ENCODE peak calls at places on chromosomes 11 and 22, in eight cellular contexts. N is neuronal stem cell, E is mammary epithelial cell, F is fibroblast of lung, L is hepatocyte, O is GM23248, R is OCI-LY7, Y is PC-9. W is an unnamed sample.

GRCh38 chr11:69109101-69109500 is 46.6 kb upstream of the SMIM38 start:
- DNase-seq in F (no peak), E (no peak), Y (no peak), L (no peak), N (no peak), R (no peak), O (no peak), W (no peak)

GRCh38 chr22:48740731-48741405 is 1086.8 kb downstream of the BRD1 start:
- DNase-seq in Y (no peak), E (no peak), L (no peak), F (no peak), O (no peak), R (no peak), N (no peak), W (no peak)

GRCh38 chr11:72075109-72075508 is 5.2 kb downstream of the NUMA1 start:
- DNase-seq in Y (no peak), N (no peak), L (no peak), F (no peak), E (no peak), R (peak; percentile 32), O (no peak), W (no peak)

GRCh38 chr11:130024356-130024755 is 21.7 kb upstream of the PRDM10 start:
- DNase-seq in F (no peak), L (no peak), Y (no peak), R (no peak), O (peak; percentile 58), N (no peak), E (no peak), W (peak; percentile 71)

GRCh38 chr11:60950933-60951610 is 904 bp downstream of the SLC15A3 start:
- DNase-seq in F (peak; percentile 14), O (peak; percentile 55), Y (no peak), L (peak; percentile 56), N (no peak), R (no peak), E (no peak), W (no peak)

GRCh38 chr11:85088286-85088685 is 538.9 kb downstream of the DLG2 start:
- DNase-seq in O (peak; percentile 17), F (peak; percentile 15), N (no peak), L (no peak), R (no peak), E (no peak), Y (no peak), W (peak; percentile 54)

GRCh38 chr22:34966980-34967379 is 99.0 kb upstream of the ISX start:
- DNase-seq in Y (no peak), L (peak; percentile 22), E (peak; percentile 67), N (no peak), R (no peak), F (no peak), O (peak; percentile 0), W (peak; percentile 8)

GRCh38 chr11:134792677-134793076 is 380.6 kb upstream of the B3GAT1 start:
- DNase-seq in O (no peak), N (no peak), F (no peak), R (no peak), L (no peak), E (no peak), Y (peak; percentile 25), W (no peak)

GRCh38 chr22:48701296-48702030 is 1126.2 kb downstream of the BRD1 start:
- DNase-seq in L (no peak), E (no peak), F (no peak), R (no peak), O (no peak), N (no peak), Y (no peak), W (no peak)

DNA sequence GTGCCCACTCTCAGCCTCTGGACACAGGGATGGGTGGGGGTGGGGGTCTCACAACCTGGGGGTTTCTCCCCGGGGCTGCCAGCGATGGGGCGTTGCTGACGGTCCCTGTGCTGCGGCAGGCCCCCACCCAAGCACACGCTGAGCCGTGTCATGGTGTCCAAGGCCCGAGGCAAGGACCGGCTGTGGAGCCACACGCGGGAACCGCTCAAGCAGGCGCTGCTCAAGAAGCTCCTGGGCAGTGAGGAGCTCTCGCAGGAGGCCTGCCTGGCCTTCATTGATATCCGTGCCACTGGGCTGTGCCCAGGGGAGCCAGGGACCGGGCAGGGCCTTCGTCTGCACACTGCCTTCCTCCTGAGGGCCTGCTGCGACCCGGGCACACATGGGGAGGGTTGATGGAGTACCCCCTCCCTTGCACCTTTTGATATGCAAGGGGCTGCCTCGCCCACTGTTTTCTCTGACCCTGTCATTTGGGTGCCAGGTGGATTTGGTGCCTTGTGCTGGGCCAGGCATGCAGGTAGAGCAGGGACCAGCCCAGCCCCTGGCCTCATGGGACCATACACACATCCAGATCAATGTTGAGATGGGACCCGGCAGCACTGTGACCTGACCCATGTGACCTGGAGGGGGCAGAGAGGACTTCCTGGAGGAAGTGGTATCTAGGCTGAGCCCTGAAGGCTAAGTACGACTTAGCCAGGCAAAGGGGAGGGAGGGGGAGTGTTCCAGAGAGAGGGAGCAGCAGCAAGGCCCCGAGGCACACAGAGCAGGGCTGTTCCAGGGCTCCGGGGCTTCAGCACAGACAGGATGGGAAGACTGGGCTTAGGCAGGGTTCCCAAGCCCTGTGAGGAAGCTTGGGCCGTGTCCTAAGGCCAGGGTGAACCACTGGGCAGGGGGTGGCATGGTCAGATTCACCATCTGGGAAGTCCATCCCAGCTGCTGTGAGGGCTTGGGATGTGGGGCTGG is 75.2 kb downstream of the MYO7A start:
- DNase-seq in R (no peak), E (no peak), L (no peak), Y (no peak), F (no peak), N (no peak), O (no peak), W (no peak)
- H2AFZ ChIP-seq in R (no peak overlapping the region), E (no peak overlapping the region), L (no peak overlapping the region), Y (no peak overlapping the region), F (no peak overlapping the region), N (peak overlapping the region; percentile 40), O (no peak overlapping the region), W (no peak overlapping the region)

DNA sequence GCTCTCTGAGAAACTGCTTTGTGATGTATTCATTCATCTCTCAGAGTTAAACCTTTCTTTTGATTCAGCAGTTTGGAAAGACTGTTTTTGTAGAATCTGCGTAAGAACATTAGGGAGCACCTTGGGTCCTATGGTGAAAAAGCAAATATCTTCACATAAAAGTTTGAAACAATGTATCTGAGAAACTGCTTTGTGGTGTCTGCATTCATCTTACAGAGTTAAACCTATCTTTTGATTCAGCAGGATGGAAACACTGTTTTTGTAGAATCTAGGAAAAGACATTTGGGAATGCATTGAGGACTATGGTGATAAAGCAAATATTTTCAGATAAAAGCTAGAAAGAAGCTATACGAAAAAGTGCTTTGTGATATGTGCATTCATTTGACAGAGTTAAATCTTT is 361.3 kb downstream of the OR4C45 start:
- DNase-seq in L (no peak), R (no peak), F (no peak), N (no peak), O (no peak), Y (no peak), E (no peak), W (no peak)
- H3K4me2 ChIP-seq in L (no peak overlapping the region), R (no peak overlapping the region), F (no peak overlapping the region), N (no peak overlapping the region), O (no peak overlapping the region), Y (no peak overlapping the region), E (no peak overlapping the region), W (no peak overlapping the region)

GRCh38 chr11:1513326-1514296 is 27.0 kb upstream of the MOB2 start:
- DNase-seq in L (no peak), R (no peak), E (no peak), F (no peak), Y (no peak), N (no peak), O (no peak), W (no peak)
- H3K4me1 ChIP-seq in L (peaks cover 2% of the 10 kb centered on the region), R (peaks cover 21% of the 10 kb centered on the region), E (peaks cover 4% of the 10 kb centered on the region), F (no peaks in the 10 kb centered on the region), Y (no peaks in the 10 kb centered on the region), N (peaks cover 17% of the 10 kb centered on the region), O (no peaks in the 10 kb centered on the region), W (peaks cover 3% of the 10 kb centered on the region)

DNA sequence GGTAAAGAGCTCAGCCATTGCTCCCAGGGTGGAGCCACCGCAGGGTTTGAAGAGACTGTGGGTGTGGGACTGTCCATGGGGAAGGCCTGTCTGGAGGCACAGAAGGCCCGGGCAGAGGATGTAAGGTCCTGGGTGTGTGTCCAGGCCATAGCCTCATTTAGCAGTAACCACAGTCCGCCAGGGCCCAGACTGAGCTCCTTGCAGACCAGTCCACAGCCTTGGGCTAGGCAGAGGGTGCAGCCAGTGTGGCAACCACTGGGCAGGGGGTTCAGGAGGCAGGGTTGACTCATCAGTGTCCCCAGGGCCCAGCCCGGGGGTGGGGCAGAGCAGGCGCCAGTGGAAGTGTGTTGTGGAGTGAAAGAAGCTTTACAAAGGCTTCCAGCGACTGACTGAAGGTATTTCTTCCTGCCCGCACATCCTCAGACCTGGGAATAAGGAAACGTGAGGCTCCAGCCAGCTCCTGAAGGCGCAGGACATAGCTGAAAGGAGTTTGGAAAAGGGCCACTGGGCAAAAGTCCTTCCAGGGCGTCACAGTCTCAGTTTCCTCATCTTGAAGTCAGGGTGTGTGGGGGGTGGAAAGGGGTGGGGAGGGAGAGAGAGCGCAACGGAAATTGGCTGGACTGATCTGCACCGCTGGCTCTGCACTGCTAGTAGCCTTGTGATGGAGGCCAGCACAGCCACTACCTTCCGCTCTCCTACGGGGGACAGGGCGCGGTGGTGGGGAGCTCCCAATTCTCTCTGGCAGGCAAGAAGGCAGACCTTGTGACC is 27.8 kb upstream of the WNT11 start:
- DNase-seq in O (peak; percentile 67), Y (peak; percentile 63), F (peak; percentile 44), R (peak; percentile 83), L (peak; percentile 46), N (no peak), E (peak; percentile 14), W (no peak)
- H2AFZ ChIP-seq in O (peak overlapping the region; percentile 97), Y (peak overlapping the region; percentile 80), F (peak overlapping the region; percentile 96), R (peak overlapping the region; percentile 92), L (peak overlapping the region; percentile 72), N (peak overlapping the region; percentile 97), E (peak overlapping the region; percentile 91), W (peak overlapping the region; percentile 91)

DNA sequence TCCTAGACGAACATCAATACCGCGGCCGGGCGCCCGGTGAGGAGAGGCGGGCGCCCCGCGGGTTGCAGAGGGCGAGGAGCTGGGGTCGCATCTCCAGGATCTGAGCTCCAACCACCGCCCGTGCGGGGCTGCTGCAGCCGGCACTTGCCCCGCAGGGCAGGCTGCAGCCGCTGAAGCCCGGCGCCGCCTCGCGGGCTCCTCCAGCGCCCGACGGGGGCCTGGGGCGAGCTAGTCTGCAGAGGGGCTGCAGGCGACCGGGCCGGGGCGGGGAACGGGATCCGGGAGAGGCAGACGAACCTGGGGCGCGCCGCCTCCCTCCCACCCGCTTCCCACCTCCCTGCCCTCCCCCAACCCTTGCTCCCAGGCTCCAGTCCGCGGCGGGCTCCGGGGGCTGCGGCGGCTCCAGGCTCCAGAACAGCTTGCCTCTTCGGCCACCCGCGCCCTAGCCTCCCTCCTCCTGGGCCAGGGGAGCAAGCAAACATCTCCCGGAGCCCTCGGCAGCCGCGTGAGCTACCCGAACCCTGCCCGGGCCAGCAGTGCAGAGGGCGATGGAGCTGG is 858 bp downstream of the TENM4 start:
- DNase-seq in R (no peak), N (peak; percentile 55), L (peak; percentile 62), Y (no peak), F (no peak), O (no peak), E (peak; percentile 40), W (no peak)
- H3K4me2 ChIP-seq in R (no peak overlapping the region), N (peak overlapping the region; percentile 84), L (peak overlapping the region; percentile 97), Y (no peak overlapping the region), F (peak overlapping the region; percentile 97), O (peak overlapping the region; percentile 86), E (peak overlapping the region; percentile 99), W (peak overlapping the region; percentile 76)

GRCh38 chr11:64759722-64760719 is at the start of gene PYGM:
- DNase-seq in N (peak; percentile 66), E (no peak), R (no peak), Y (no peak), O (no peak), L (peak; percentile 66), F (peak; percentile 60), W (peak; percentile 27)
- H3K4me1 ChIP-seq in N (peaks cover 40% of the 10 kb centered on the region), E (peaks cover 20% of the 10 kb centered on the region), R (peaks cover 44% of the 10 kb centered on the region), Y (no peaks in the 10 kb centered on the region), O (peaks cover 10% of the 10 kb centered on the region), L (peaks cover 9% of the 10 kb centered on the region), F (peaks cover 26% of the 10 kb centered on the region), W (no peaks in the 10 kb centered on the region)

W was measured in PC-3.